ENCODE peak calls at places on chromosomes 2 and 18, in ten cellular contexts. K is naive thymus-derived CD4-positive, alpha-beta T cell; G is transverse colon; H is CD4-positive, alpha-beta memory T cell; N is left ventricle myocardium inferior; B is breast epithelium; Z is neuronal stem cell; R is cardiac muscle cell; Y is ovary; I is lung. A is an unnamed sample.

GRCh38 chr2:96824079-96824870 is 8.2 kb downstream of the CNNM3 start:
- DNase-seq in I (no peak), B (no peak), N (no peak), K (no peak), H (no peak), R (peak; percentile 76), Z (no peak), Y (no peak), G (no peak), A (no peak)

GRCh38 chr18:47756364-47757016 is 174.0 kb downstream of the SMAD2 start:
- DNase-seq in I (peak; percentile 67), G (peak; percentile 63), R (peak; percentile 64), Z (peak; percentile 63), K (peak; percentile 10), Y (no peak), H (peak; percentile 15), B (no peak), N (peak; percentile 42), A (peak; percentile 69)

GRCh38 chr2:29733945-29734344 is 187.4 kb downstream of the ALK start:
- DNase-seq in B (no peak), Z (no peak), R (no peak), G (no peak), N (no peak), Y (no peak), K (no peak), I (no peak), H (no peak), A (no peak)

GRCh38 chr2:27716301-27717069 is 52.8 kb downstream of the SLC4A1AP start:
- DNase-seq in R (no peak), Y (no peak), K (no peak), I (no peak), B (no peak), N (no peak), G (no peak), H (no peak), Z (no peak), A (peak; percentile 49)

GRCh38 chr2:109604597-109604996 is 9.2 kb downstream of the SEPTIN10 start:
- DNase-seq in R (peak; percentile 23), G (no peak), B (no peak), Z (no peak), N (no peak), H (no peak), K (no peak), Y (no peak), I (peak; percentile 76), A (no peak)

GRCh38 chr2:102698369-102699111 is 63.3 kb upstream of the TMEM182 start:
- DNase-seq in B (no peak), Z (no peak), I (no peak), R (no peak), H (no peak), N (no peak), G (peak; percentile 75), Y (no peak), K (no peak), A (no peak)

GRCh38 chr2:128369126-128369555 is 50.5 kb upstream of the HS6ST1 start:
- DNase-seq in Y (peak; percentile 48), R (no peak), I (no peak), G (no peak), Z (peak; percentile 71), N (no peak), H (no peak), B (no peak), K (no peak), A (peak; percentile 81)

GRCh38 chr18:51028201-51028805 is 1.7 kb upstream of the SMAD4 start:
- DNase-seq in N (no peak), H (no peak), G (peak; percentile 49), Y (no peak), B (no peak), Z (no peak), R (peak; percentile 22), K (no peak), I (no peak), A (peak; percentile 30)

GRCh38 chr2:165573534-165574461 is 104.3 kb downstream of the CSRNP3 start:
- DNase-seq in B (peak; percentile 33), I (peak; percentile 46), Z (peak; percentile 86), H (no peak), G (peak; percentile 43), Y (peak; percentile 75), N (peak; percentile 36), K (no peak), R (peak; percentile 36), A (peak; percentile 62)

GRCh38 chr2:217186565-217187218 is 326.8 kb upstream of the TNP1 start:
- DNase-seq in Z (no peak), H (no peak), Y (peak; percentile 53), G (no peak), R (no peak), N (peak; percentile 26), K (no peak), B (peak; percentile 39), I (no peak), A (no peak)

GRCh38 chr2:132416080-132416911 is at the start of gene GPR39:
- DNase-seq in B (peak; percentile 56), H (no peak), G (peak; percentile 94), N (peak; percentile 38), I (peak; percentile 94), Z (peak; percentile 48), K (no peak), Y (peak; percentile 28), R (peak; percentile 96), A (peak; percentile 83)

GRCh38 chr2:112644155-112644932 is 1.4 kb upstream of the SLC20A1 start:
- DNase-seq in Y (no peak), G (peak; percentile 72), H (no peak), K (no peak), I (no peak), B (no peak), R (peak; percentile 32), N (no peak), Z (no peak), A (peak; percentile 33)

GRCh38 chr2:25700221-25700660 is 26.9 kb upstream of the DTNB start:
- DNase-seq in I (no peak), G (no peak), N (no peak), R (peak; percentile 53), Z (no peak), B (no peak), K (peak; percentile 32), Y (no peak), H (peak; percentile 26), A (peak; percentile 65)

GRCh38 chr2:43269074-43269572 is 42.7 kb upstream of the ZFP36L2 start:
- DNase-seq in B (peak; percentile 39), G (peak; percentile 66), Z (no peak), N (peak; percentile 87), I (peak; percentile 68), R (peak; percentile 98), H (no peak), Y (peak; percentile 96), K (no peak), A (peak; percentile 43)

GRCh38 chr2:148888003-148888501 is 13.0 kb downstream of the KIF5C start:
- DNase-seq in I (no peak), H (no peak), Y (no peak), N (no peak), G (no peak), K (no peak), B (no peak), Z (peak; percentile 44), R (no peak), A (peak; percentile 66)

GRCh38 chr2:82993631-82994030 is 1465.4 kb downstream of the SUCLG1 start:
- DNase-seq in Z (no peak), R (no peak), N (no peak), B (no peak), G (no peak), Y (no peak), I (no peak), K (no peak), H (no peak), A (no peak)

GRCh38 chr18:79866889-79867574 is 69.3 kb downstream of the KCNG2 start:
- DNase-seq in B (no peak), Y (no peak), N (no peak), Z (no peak), R (peak; percentile 10), K (no peak), G (no peak), I (no peak), H (no peak), A (peak; percentile 30)

GRCh38 chr2:83900859-83901258 is 558.2 kb downstream of the SUCLG1 start:
- DNase-seq in H (no peak), N (no peak), I (no peak), B (no peak), Z (no peak), K (no peak), R (no peak), G (no peak), Y (no peak), A (no peak)

GRCh38 chr2:10278763-10279471 is 23.8 kb upstream of the HPCAL1 start:
- DNase-seq in R (no peak), I (no peak), B (no peak), Y (no peak), Z (no peak), G (no peak), H (no peak), N (no peak), K (no peak), A (peak; percentile 31)
- H3K4me3 ChIP-seq in R (no peak overlapping the region), I (no peak overlapping the region), B (no peak overlapping the region), Y (no peak overlapping the region), Z (no peak overlapping the region), G (no peak overlapping the region), H (no peak overlapping the region), N (no peak overlapping the region), K (no peak overlapping the region), A (no peak overlapping the region)

GRCh38 chr2:172340394-172340793 is 87.0 kb upstream of the ITGA6 start:
- DNase-seq in R (no peak), B (no peak), I (no peak), N (no peak), K (no peak), Y (no peak), H (no peak), Z (no peak), G (no peak), A (no peak)
- H3K27me3 ChIP-seq in R (no peaks in the 10 kb centered on the region), B (no peaks in the 10 kb centered on the region), I (no peaks in the 10 kb centered on the region), N (no peaks in the 10 kb centered on the region), K (no peaks in the 10 kb centered on the region), Y (no peaks in the 10 kb centered on the region), H (no peaks in the 10 kb centered on the region), Z (no peaks in the 10 kb centered on the region), G (no peaks in the 10 kb centered on the region), A (no peaks in the 10 kb centered on the region)

DNA sequence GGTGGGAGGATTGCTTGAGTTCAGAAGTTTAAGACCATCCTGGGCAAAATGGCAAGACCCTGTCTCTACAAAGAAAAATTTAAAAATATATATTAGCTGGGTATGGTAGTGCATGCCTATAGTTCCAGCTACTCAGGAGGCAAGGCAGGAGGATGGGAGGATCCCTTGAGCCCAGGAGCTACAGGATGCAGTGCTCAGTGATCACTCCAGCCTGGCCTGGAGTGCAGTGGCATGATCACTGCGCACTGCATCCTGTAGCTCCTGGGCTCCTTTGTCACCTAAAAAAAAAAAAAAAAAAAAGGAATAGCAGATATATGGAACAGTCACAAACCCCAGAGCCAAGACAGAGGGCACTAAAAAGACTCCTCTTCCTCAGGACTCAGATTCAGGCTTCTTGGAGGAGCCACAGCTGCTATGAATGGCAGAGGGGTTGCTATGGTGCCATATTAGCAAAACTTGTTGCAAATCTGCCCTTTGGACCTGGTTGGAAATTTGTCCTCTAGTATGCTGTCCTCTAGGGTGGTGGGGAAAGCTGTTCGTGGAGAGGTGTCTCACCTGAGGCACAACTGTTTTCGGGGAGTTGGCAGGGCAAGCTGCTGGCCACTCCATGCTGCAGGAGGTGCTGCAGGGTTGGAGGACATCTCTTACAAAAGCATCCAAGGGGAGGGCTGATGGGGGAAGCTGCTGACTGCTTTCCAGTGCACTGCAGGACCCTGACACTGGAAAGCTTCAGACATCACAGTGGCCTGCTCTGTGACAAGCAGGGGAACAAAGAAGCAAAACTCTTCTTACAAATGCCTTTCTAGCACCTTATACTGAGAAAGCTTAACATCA is 22.7 kb downstream of the CYP20A1 start:
- DNase-seq in G (no peak), B (no peak), Y (no peak), H (no peak), R (no peak), N (no peak), Z (no peak), I (no peak), K (no peak), A (peak; percentile 23)
- H3K36me3 ChIP-seq in G (peaks cover 57% of the 10 kb centered on the region), B (no peaks in the 10 kb centered on the region), Y (no peaks in the 10 kb centered on the region), H (peaks cover 19% of the 10 kb centered on the region), R (peaks cover 6% of the 10 kb centered on the region), N (peaks cover 60% of the 10 kb centered on the region), Z (peaks cover 7% of the 10 kb centered on the region), I (peaks cover 7% of the 10 kb centered on the region), K (no peaks in the 10 kb centered on the region), A (no peaks in the 10 kb centered on the region)

GRCh38 chr2:63060079-63060482 is 9.5 kb downstream of the OTX1 start:
- DNase-seq in G (no peak), I (no peak), K (no peak), Z (no peak), B (no peak), H (no peak), Y (no peak), N (no peak), R (no peak), A (no peak)
- H3K4me3 ChIP-seq in G (no peak overlapping the region), I (no peak overlapping the region), K (no peak overlapping the region), Z (no peak overlapping the region), B (no peak overlapping the region), H (no peak overlapping the region), Y (no peak overlapping the region), N (no peak overlapping the region), R (no peak overlapping the region), A (peak overlapping the region; percentile 18)

A was measured in H7.